ENCODE peak calls at places on chromosomes 13 and 19, in seven cellular contexts. Q is caudate nucleus; A is COR-L47; J is neuronal stem cell; W is midbrain; M is effector memory CD4-positive, alpha-beta T cell; H is transverse colon. Z is an unnamed sample.

GRCh38 chr19:23561341-23561740 is 125.7 kb downstream of the ZNF675 start:
- DNase-seq in H (no peak), J (no peak), M (no peak), W (no peak), A (no peak), Q (no peak), Z (no peak)

GRCh38 chr13:96958286-96958891 is 35.9 kb downstream of the OXGR1 start:
- DNase-seq in Q (no peak), H (no peak), A (peak; percentile 63), W (peak; percentile 73), M (no peak), J (peak; percentile 33), Z (peak; percentile 17)

GRCh38 chr19:35462476-35462953 is 14.5 kb downstream of the FFAR2 start:
- DNase-seq in A (no peak), W (peak; percentile 51), H (peak; percentile 18), M (peak; percentile 53), Q (no peak), J (no peak), Z (peak; percentile 95)

GRCh38 chr13:22060187-22060586 is 389.3 kb downstream of the FGF9 start:
- DNase-seq in A (no peak), Q (no peak), J (no peak), H (no peak), M (no peak), W (no peak), Z (no peak)

GRCh38 chr19:10752237-10752912 is 34.5 kb downstream of the DNM2 start:
- DNase-seq in W (peak; percentile 82), A (no peak), H (no peak), Q (peak; percentile 83), M (no peak), J (no peak), Z (no peak)

GRCh38 chr19:18320865-18321728 is 1.8 kb downstream of the LSM4 start:
- DNase-seq in A (no peak), J (no peak), Q (no peak), W (no peak), M (no peak), H (peak; percentile 87), Z (no peak)

GRCh38 chr19:43934055-43934984 is 762 bp downstream of the ZNF45 start:
- DNase-seq in H (no peak), Q (no peak), A (no peak), W (no peak), J (no peak), M (no peak), Z (peak; percentile 73)

GRCh38 chr13:27034678-27035111 is 136.9 kb downstream of the USP12 start:
- DNase-seq in A (no peak), J (no peak), W (peak; percentile 9), M (no peak), H (no peak), Q (no peak), Z (no peak)

GRCh38 chr19:49491804-49492572 is 4.2 kb upstream of the RPS11 start:
- DNase-seq in H (no peak), Q (no peak), M (no peak), W (no peak), J (no peak), A (no peak), Z (no peak)

GRCh38 chr13:23579886-23580706 is 9.9 kb downstream of the TNFRSF19 start:
- DNase-seq in A (no peak), H (no peak), W (no peak), J (no peak), M (no peak), Q (no peak), Z (no peak)

GRCh38 chr19:46697142-46697960 is 19.6 kb downstream of the PRKD2 start:
- DNase-seq in J (peak; percentile 89), W (peak; percentile 7), H (peak; percentile 96), M (no peak), Q (peak; percentile 29), A (peak; percentile 60), Z (no peak)

GRCh38 chr19:2042485-2043268 is 8.4 kb downstream of the MKNK2 start:
- DNase-seq in H (peak; percentile 50), W (no peak), A (no peak), M (no peak), J (no peak), Q (no peak), Z (no peak)

GRCh38 chr13:66992183-66992582 is 238.0 kb downstream of the PCDH9 start:
- DNase-seq in J (no peak), Q (peak; percentile 2), A (no peak), H (no peak), M (no peak), W (peak; percentile 58), Z (no peak)

Z was measured in Jurkat, Clone E6-1.